ENCODE peak calls at places on chromosomes 7 and 10, in four cellular contexts. C, P, O and M are unnamed samples.

GRCh38 chr7:146150153-146150552 is 33.6 kb downstream of the CNTNAP2 start:
- DNase-seq in O (no peak), P (no peak), C (no peak), M (no peak)

GRCh38 chr7:107118109-107118900 is 50.5 kb upstream of the HBP1 start:
- DNase-seq in P (no peak), C (no peak), O (no peak), M (no peak)

GRCh38 chr10:77282163-77282562 is 355.4 kb downstream of the KCNMA1 start:
- DNase-seq in P (no peak), C (no peak), O (no peak), M (no peak)

GRCh38 chr10:3624367-3624766 is 160.6 kb downstream of the KLF6 start:
- DNase-seq in C (no peak), O (no peak), P (no peak), M (no peak)

GRCh38 chr7:82810558-82811259 is 352.0 kb downstream of the PCLO start:
- DNase-seq in P (peak), O (no peak), C (no peak), M (peak)

GRCh38 chr7:116843373-116843772 is 19.0 kb upstream of the CAPZA2 start:
- DNase-seq in O (no peak), C (no peak), P (no peak), M (no peak)

GRCh38 chr7:64880322-64881297 is 22.5 kb upstream of the ZNF273 start:
- DNase-seq in C (no peak), P (no peak), O (no peak), M (no peak)

GRCh38 chr7:81491573-81491972 is 278.3 kb downstream of the HGF start:
- DNase-seq in P (no peak), O (no peak), C (no peak), M (no peak)

GRCh38 chr10:110618206-110618605 is 25.9 kb upstream of the RBM20 start:
- DNase-seq in P (no peak), O (no peak), C (no peak), M (no peak)

GRCh38 chr7:50552139-50552538 is 13.1 kb downstream of the DDC start:
- DNase-seq in P (peak), O (no peak), C (no peak), M (no peak)

GRCh38 chr7:112449353-112449752 is 907 bp upstream of the IFRD1 start:
- DNase-seq in C (no peak), O (peak), P (peak), M (peak)

DNA sequence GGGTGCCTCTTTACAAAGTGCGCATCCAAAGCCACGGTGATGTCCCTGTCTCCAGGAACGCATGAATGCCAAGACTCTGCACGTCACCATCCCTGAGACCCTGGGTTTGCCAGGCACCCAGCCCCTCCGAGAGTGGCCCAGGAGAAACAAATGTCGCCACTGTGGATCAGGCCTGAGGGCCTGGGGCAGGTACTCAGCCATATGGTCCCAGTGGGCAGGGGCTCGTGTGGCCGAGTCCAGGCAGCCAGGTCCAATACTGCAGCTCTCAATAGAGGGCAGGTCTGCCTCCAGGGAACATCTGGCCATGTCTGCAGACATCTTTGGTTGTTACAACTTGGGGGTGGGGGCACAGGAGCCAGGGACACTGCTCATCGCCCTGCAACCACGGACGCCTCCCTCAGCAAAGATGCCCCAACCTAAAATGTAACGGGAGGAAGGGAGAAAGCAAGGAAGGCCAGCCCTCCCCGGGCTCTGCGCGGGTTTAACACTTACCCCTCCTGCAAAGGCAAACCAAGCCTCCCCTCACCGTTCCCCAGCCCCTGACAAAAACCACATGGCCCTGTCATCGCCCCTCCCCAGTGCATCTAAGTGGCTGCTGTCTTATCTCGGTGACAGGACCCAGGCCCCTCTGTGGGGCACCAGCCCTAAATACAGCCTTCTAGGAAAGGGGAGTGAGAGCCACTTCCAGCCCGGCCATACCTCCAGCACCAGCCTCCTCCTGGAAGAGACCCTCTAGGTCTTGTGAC is 10.3 kb upstream of the PAPOLB start:
- DNase-seq in O (peak), C (no peak), P (no peak), M (no peak)
- H3K9ac ChIP-seq in O (peak), C (no peak), P (no peak), M (no peak)

DNA sequence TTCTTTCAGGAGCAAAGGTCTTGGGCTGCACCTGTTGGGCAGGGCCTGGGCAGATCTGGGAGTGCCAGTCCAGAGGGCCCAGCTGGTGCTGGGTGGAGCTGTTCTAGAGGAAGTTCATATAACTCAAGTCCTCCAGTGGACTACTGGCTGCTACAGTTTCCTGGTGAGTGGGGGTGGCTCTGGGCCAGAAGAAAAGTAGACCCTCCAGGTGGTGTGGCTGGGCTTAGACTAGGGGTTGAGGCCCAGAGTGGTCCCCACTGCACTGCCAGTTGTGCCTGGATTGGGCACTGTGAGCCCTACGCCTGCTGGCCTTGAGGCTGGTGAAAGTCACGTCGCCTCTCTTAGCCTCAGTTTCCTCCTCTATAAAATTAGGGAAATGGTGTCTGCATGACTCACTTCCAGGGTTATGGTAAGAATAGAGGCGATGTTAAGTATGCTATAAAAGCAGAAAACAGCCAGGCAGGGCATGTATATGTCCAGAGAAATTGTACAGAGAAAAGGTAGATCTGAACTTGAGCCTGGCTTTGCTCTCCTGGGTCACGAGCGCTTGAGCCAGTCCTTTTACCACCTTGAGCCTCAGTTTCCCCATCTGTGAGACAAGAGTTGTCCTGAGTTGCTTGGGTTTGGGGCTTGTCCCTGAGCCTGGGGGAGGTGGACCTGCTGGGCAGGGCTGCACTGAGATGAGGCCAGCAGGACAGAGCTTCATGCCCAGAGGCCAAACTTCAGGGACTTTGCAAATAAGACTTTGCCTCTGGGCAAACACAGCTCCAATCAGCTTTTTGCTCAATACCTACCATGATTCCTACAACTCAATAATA is 3.8 kb upstream of the CLDN3 start:
- DNase-seq in O (no peak), C (no peak), P (no peak), M (no peak)
- TF ChIP-seq REST in O (no peak), C (no peak), P (no peak), M (no peak)

GRCh38 chr7:111011500-111011899 is 79.4 kb upstream of the LRRN3 start:
- DNase-seq in C (no peak), P (no peak), O (no peak), M (no peak)

GRCh38 chr7:111010833-111011232 is 80.1 kb upstream of the LRRN3 start:
- DNase-seq in C (no peak), P (no peak), O (no peak), M (no peak)

GRCh38 chr7:111014074-111014473 is 76.9 kb upstream of the LRRN3 start:
- DNase-seq in O (no peak), P (no peak), C (no peak), M (no peak)

GRCh38 chr7:111012152-111012551 is 78.8 kb upstream of the LRRN3 start:
- DNase-seq in P (no peak), O (no peak), C (no peak), M (no peak)

DNA sequence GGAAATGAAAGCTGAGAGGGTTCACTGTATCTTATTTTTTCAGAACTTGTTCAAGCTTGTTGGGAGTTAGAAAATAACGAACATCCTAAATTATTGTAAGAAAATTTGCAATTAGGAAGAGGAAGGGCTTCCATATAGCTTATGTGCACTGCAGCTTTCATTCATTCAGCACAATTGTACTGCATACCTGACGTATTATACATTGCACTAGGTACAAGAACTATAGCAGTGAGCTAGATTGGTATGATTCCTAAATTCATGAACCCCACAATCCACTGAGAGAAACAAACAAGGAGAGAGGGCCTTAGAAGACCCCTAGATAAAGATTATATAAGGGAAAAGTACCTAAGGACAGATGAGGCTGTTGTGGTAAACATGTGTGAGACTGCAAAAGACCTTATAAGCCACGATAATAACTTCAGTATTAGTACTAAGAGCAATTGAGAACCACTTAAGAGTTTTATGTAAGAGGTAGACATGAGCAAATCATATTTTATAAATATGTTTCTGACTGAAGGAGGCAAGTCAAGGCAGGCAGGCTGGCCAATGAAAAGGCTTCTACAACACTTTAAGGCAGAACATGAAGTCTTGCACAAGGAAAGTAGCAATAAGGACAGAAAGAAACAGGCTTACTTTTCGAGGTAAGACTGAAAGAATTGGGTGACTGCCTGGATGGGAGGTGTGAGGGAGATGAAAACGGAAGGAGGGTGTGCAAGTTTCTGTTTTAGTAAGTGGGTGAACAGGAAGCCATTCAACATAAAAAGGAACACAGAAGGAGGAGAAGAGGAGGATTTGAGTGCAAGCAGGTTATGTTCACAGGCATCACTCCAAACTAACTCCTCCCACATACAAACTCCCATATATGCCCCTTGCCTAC is 77.9 kb upstream of the LRRN3 start:
- DNase-seq in C (peak), P (no peak), O (no peak), M (no peak)
- TF ChIP-seq SP1 in C (no peak), P (no peak), O (no peak), M (no peak)

DNA sequence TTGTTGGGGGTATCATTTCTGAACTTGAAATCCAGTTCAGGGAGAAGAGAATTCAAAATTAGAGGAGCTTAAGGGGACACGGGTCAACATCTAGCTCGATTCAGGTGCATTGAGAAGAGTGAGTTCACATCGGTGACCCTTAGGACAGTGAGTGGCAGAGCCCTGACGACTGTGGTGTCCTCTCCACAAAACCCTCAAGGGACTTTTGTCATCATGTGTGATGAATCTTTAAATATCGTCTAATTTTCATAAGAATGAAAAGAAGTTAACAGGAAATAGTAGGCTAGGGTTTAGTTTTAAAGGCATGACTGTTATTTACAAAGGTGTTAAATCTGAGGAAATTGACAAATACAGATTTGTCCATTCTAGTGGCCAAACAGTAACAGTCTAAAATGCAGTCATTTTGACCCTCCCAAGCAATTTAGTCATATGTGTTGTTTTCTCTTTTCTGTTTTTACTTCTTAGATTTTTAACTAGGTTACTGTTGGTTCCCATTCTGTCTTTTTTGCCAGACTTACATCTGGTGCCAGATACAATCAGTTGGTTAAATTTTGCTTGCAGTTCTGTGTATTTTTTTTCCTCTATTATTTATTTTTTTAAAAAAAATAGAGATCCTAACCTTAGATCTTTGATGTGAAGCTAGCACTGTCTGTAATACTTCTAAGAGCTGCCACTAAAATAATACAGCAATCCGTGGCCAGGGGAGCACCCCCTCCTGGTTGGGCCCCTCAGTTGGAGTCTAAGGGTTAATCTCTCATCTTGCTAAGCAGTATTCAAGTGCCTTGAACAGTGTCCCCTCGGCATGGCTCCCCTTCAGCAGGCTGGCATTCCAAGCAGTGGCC is 34.9 kb upstream of the SH2B2 start:
- DNase-seq in P (no peak), C (no peak), O (no peak), M (no peak)
- H3K9ac ChIP-seq in P (no peak), C (no peak), O (no peak), M (no peak)